ENCODE peak calls at places on chromosomes 12 and 14, in ten cellular contexts. One of them, this sample, is unnamed. For H3K27me3, the result is how much of the 10 kb centered on the place peaks cover.

GRCh38 chr12:9872116-9872515 is 3.0 kb upstream of the CLEC2B start:
- DNase-seq in CD4-positive, alpha-beta T cell: no peak
- DNase-seq in BE2C: no peak
- DNase-seq in neural progenitor cell: no peak
- DNase-seq in body of pancreas: no peak
- DNase-seq in aorta: no peak
- DNase-seq in MG63: no peak
- DNase-seq in endodermal cell: no peak
- DNase-seq in CD8-positive, alpha-beta T cell: no peak
- DNase-seq in H7: no peak
- DNase-seq in this sample: no peak

GRCh38 chr14:34251662-34252061 is 210.4 kb downstream of the SPTSSA start:
- DNase-seq in CD4-positive, alpha-beta T cell: no peak
- DNase-seq in BE2C: no peak
- DNase-seq in neural progenitor cell: no peak
- DNase-seq in body of pancreas: no peak
- DNase-seq in aorta: no peak
- DNase-seq in MG63: no peak
- DNase-seq in endodermal cell: no peak
- DNase-seq in CD8-positive, alpha-beta T cell: no peak
- DNase-seq in H7: no peak
- DNase-seq in this sample: no peak

GRCh38 chr12:89706551-89707348 is 1.9 kb downstream of the ATP2B1 start:
- DNase-seq in CD4-positive, alpha-beta T cell: no peak
- DNase-seq in BE2C: peak
- DNase-seq in neural progenitor cell: peak
- DNase-seq in body of pancreas: no peak
- DNase-seq in aorta: no peak
- DNase-seq in MG63: peak
- DNase-seq in endodermal cell: peak
- DNase-seq in CD8-positive, alpha-beta T cell: no peak
- DNase-seq in H7: peak
- DNase-seq in this sample: no peak

GRCh38 chr12:16950041-16950677 is 344.2 kb upstream of the LMO3 start:
- DNase-seq in CD4-positive, alpha-beta T cell: no peak
- DNase-seq in BE2C: no peak
- DNase-seq in neural progenitor cell: peak
- DNase-seq in body of pancreas: no peak
- DNase-seq in aorta: no peak
- DNase-seq in MG63: no peak
- DNase-seq in endodermal cell: peak
- DNase-seq in CD8-positive, alpha-beta T cell: no peak
- DNase-seq in H7: no peak
- DNase-seq in this sample: no peak

GRCh38 chr12:8819676-8819980 is 2.8 kb upstream of the A2ML1 start:
- DNase-seq in CD4-positive, alpha-beta T cell: no peak
- DNase-seq in BE2C: no peak
- DNase-seq in neural progenitor cell: no peak
- DNase-seq in body of pancreas: no peak
- DNase-seq in aorta: no peak
- DNase-seq in MG63: no peak
- DNase-seq in endodermal cell: no peak
- DNase-seq in CD8-positive, alpha-beta T cell: no peak
- DNase-seq in H7: peak
- DNase-seq in this sample: no peak

GRCh38 chr12:93624595-93625294 is 52.3 kb downstream of the SOCS2 start:
- DNase-seq in CD4-positive, alpha-beta T cell: no peak
- DNase-seq in BE2C: no peak
- DNase-seq in neural progenitor cell: no peak
- DNase-seq in body of pancreas: no peak
- DNase-seq in aorta: no peak
- DNase-seq in MG63: peak
- DNase-seq in endodermal cell: no peak
- DNase-seq in CD8-positive, alpha-beta T cell: no peak
- DNase-seq in H7: no peak
- DNase-seq in this sample: peak

GRCh38 chr12:115611477-115611876 is 666.0 kb downstream of the MED13L start:
- DNase-seq in CD4-positive, alpha-beta T cell: no peak
- DNase-seq in BE2C: peak
- DNase-seq in neural progenitor cell: no peak
- DNase-seq in body of pancreas: no peak
- DNase-seq in aorta: no peak
- DNase-seq in MG63: no peak
- DNase-seq in endodermal cell: no peak
- DNase-seq in CD8-positive, alpha-beta T cell: no peak
- DNase-seq in H7: no peak
- DNase-seq in this sample: no peak

GRCh38 chr12:93571854-93572711 is at the start of gene SOCS2:
- DNase-seq in CD4-positive, alpha-beta T cell: peak
- DNase-seq in BE2C: peak
- DNase-seq in neural progenitor cell: peak
- DNase-seq in body of pancreas: peak
- DNase-seq in aorta: peak
- DNase-seq in MG63: no peak
- DNase-seq in endodermal cell: peak
- DNase-seq in CD8-positive, alpha-beta T cell: peak
- DNase-seq in H7: peak
- DNase-seq in this sample: no peak

GRCh38 chr12:94109154-94109553 is 39.2 kb upstream of the PLXNC1 start:
- DNase-seq in CD4-positive, alpha-beta T cell: no peak
- DNase-seq in BE2C: peak
- DNase-seq in neural progenitor cell: no peak
- DNase-seq in body of pancreas: no peak
- DNase-seq in aorta: no peak
- DNase-seq in MG63: no peak
- DNase-seq in endodermal cell: peak
- DNase-seq in CD8-positive, alpha-beta T cell: no peak
- DNase-seq in H7: no peak
- DNase-seq in this sample: peak

GRCh38 chr14:58637391-58638230 is at the start of gene DACT1:
- DNase-seq in CD4-positive, alpha-beta T cell: peak
- DNase-seq in BE2C: peak
- DNase-seq in neural progenitor cell: peak
- DNase-seq in body of pancreas: peak
- DNase-seq in aorta: peak
- DNase-seq in MG63: peak
- DNase-seq in endodermal cell: peak
- DNase-seq in CD8-positive, alpha-beta T cell: peak
- DNase-seq in H7: peak
- DNase-seq in this sample: peak

GRCh38 chr14:65336191-65336591 is 76.3 kb upstream of the FUT8 start:
- DNase-seq in CD4-positive, alpha-beta T cell: no peak
- DNase-seq in BE2C: no peak
- DNase-seq in neural progenitor cell: no peak
- DNase-seq in body of pancreas: no peak
- DNase-seq in aorta: no peak
- DNase-seq in MG63: no peak
- DNase-seq in endodermal cell: no peak
- DNase-seq in CD8-positive, alpha-beta T cell: peak
- DNase-seq in H7: no peak
- DNase-seq in this sample: peak

GRCh38 chr12:14769462-14769836 is 33.8 kb downstream of the WBP11 start:
- DNase-seq in CD4-positive, alpha-beta T cell: no peak
- DNase-seq in BE2C: peak
- DNase-seq in neural progenitor cell: peak
- DNase-seq in body of pancreas: peak
- DNase-seq in aorta: no peak
- DNase-seq in MG63: no peak
- DNase-seq in endodermal cell: peak
- DNase-seq in CD8-positive, alpha-beta T cell: no peak
- DNase-seq in H7: peak
- DNase-seq in this sample: no peak

GRCh38 chr12:125075-125474 is 58.5 kb downstream of the IQSEC3 start:
- DNase-seq in CD4-positive, alpha-beta T cell: no peak
- DNase-seq in BE2C: no peak
- DNase-seq in neural progenitor cell: no peak
- DNase-seq in body of pancreas: no peak
- DNase-seq in aorta: no peak
- DNase-seq in MG63: no peak
- DNase-seq in endodermal cell: no peak
- DNase-seq in CD8-positive, alpha-beta T cell: no peak
- DNase-seq in H7: no peak
- DNase-seq in this sample: no peak

GRCh38 chr12:118591-118990 is 52.0 kb downstream of the IQSEC3 start:
- DNase-seq in CD4-positive, alpha-beta T cell: no peak
- DNase-seq in BE2C: no peak
- DNase-seq in neural progenitor cell: no peak
- DNase-seq in body of pancreas: no peak
- DNase-seq in aorta: peak
- DNase-seq in MG63: no peak
- DNase-seq in endodermal cell: no peak
- DNase-seq in CD8-positive, alpha-beta T cell: no peak
- DNase-seq in H7: no peak
- DNase-seq in this sample: no peak

GRCh38 chr12:117816-118345 is 51.3 kb downstream of the IQSEC3 start:
- DNase-seq in CD4-positive, alpha-beta T cell: no peak
- DNase-seq in BE2C: no peak
- DNase-seq in neural progenitor cell: no peak
- DNase-seq in body of pancreas: no peak
- DNase-seq in aorta: peak
- DNase-seq in MG63: no peak
- DNase-seq in endodermal cell: no peak
- DNase-seq in CD8-positive, alpha-beta T cell: no peak
- DNase-seq in H7: no peak
- DNase-seq in this sample: no peak

GRCh38 chr12:120951-121350 is 54.4 kb downstream of the IQSEC3 start:
- DNase-seq in CD4-positive, alpha-beta T cell: no peak
- DNase-seq in BE2C: no peak
- DNase-seq in neural progenitor cell: no peak
- DNase-seq in body of pancreas: no peak
- DNase-seq in aorta: peak
- DNase-seq in MG63: no peak
- DNase-seq in endodermal cell: no peak
- DNase-seq in CD8-positive, alpha-beta T cell: no peak
- DNase-seq in H7: no peak
- DNase-seq in this sample: no peak

GRCh38 chr12:121647-122046 is 55.1 kb downstream of the IQSEC3 start:
- DNase-seq in CD4-positive, alpha-beta T cell: no peak
- DNase-seq in BE2C: no peak
- DNase-seq in neural progenitor cell: no peak
- DNase-seq in body of pancreas: no peak
- DNase-seq in aorta: no peak
- DNase-seq in MG63: no peak
- DNase-seq in endodermal cell: no peak
- DNase-seq in CD8-positive, alpha-beta T cell: no peak
- DNase-seq in H7: no peak
- DNase-seq in this sample: no peak
- H3K27me3 ChIP-seq in CD4-positive, alpha-beta T cell: under half
- H3K27me3 ChIP-seq in BE2C: under half
- H3K27me3 ChIP-seq in neural progenitor cell: under half
- H3K27me3 ChIP-seq in body of pancreas: under half
- H3K27me3 ChIP-seq in aorta: under half
- H3K27me3 ChIP-seq in MG63: under half
- H3K27me3 ChIP-seq in endodermal cell: under half
- H3K27me3 ChIP-seq in CD8-positive, alpha-beta T cell: under half
- H3K27me3 ChIP-seq in H7: under half
- H3K27me3 ChIP-seq in this sample: under half

DNA sequence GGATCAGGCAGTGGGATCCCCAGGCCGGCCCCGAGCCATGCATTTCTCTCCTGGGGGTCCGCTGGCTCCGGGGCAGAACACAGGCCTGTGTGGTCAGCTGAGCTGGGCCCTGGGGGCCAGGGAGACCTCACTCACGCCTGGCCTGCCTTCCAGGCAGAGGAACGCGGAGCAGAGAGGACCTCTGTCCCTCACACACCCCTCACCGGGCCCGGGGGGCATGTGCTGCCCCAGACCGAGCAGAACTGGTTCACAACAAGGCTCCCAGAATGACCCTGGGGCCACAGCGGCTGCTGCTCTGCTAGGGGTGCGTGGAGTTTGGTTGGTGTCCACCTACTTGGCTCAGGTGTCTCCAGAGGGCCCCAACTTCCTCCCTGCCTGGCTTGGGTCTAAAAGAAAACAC is 33.0 kb upstream of the RFLNA start:
- DNase-seq in CD4-positive, alpha-beta T cell: no peak
- DNase-seq in BE2C: no peak
- DNase-seq in neural progenitor cell: no peak
- DNase-seq in body of pancreas: no peak
- DNase-seq in aorta: no peak
- DNase-seq in MG63: no peak
- DNase-seq in endodermal cell: no peak
- DNase-seq in CD8-positive, alpha-beta T cell: no peak
- DNase-seq in H7: no peak
- DNase-seq in this sample: no peak
- H3K27me3 ChIP-seq in CD4-positive, alpha-beta T cell: under half
- H3K27me3 ChIP-seq in BE2C: under half
- H3K27me3 ChIP-seq in neural progenitor cell: under half
- H3K27me3 ChIP-seq in body of pancreas: under half
- H3K27me3 ChIP-seq in aorta: under half
- H3K27me3 ChIP-seq in MG63: under half
- H3K27me3 ChIP-seq in endodermal cell: under half
- H3K27me3 ChIP-seq in CD8-positive, alpha-beta T cell: under half
- H3K27me3 ChIP-seq in H7: under half
- H3K27me3 ChIP-seq in this sample: under half

GRCh38 chr12:58415716-58416115 is 474.3 kb downstream of the ATP23 start:
- DNase-seq in CD4-positive, alpha-beta T cell: no peak
- DNase-seq in BE2C: no peak
- DNase-seq in neural progenitor cell: peak
- DNase-seq in body of pancreas: no peak
- DNase-seq in aorta: no peak
- DNase-seq in MG63: no peak
- DNase-seq in endodermal cell: no peak
- DNase-seq in CD8-positive, alpha-beta T cell: no peak
- DNase-seq in H7: no peak
- DNase-seq in this sample: no peak
- H3K27me3 ChIP-seq in CD4-positive, alpha-beta T cell: under half
- H3K27me3 ChIP-seq in BE2C: under half
- H3K27me3 ChIP-seq in neural progenitor cell: under half
- H3K27me3 ChIP-seq in body of pancreas: under half
- H3K27me3 ChIP-seq in aorta: under half
- H3K27me3 ChIP-seq in MG63: under half
- H3K27me3 ChIP-seq in endodermal cell: under half
- H3K27me3 ChIP-seq in CD8-positive, alpha-beta T cell: under half
- H3K27me3 ChIP-seq in H7: under half
- H3K27me3 ChIP-seq in this sample: under half

DNA sequence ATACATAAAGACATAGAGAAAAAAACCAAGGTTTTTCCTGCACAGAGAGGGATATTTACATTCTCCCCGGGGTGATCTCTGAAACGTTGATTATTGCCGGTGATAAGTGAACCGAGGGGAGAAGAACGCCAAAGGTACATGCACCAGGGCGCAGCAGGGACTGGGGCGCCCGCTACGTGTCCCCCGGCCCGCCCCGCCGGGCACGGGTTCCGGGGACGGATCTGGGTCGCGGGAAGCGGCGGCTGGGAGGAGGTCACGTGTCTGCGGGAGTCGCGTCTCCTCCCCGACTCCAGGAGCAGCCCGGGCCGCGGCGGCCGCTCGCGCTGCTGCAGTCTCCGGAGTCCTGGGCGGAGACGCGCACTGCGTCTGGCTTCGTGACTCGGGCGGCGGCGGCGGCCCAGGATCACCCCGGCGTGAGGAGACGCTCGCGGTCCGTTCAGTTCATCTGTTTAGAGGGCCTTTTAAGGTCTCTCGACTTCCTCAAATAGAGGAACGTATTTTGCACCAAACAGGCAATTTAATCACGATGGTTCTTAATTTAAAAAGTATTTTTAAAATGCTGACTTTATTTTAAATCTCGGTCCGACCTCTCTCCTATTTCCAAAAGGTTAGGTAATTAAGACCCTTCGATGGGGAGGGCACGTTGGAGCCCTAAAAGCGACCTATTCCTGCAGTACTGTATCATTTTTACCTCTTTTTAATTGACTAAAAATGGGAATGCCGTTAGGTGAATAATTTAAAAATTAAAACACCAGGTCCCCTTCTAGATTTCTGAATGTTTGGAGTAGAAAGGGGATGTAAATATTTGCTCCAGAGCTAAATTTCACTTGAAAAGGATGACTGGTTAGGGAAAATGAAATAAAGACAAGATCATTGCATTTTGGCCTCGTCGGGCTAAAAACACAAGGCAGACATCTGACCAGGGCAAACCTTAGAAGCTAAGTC is 1.8 kb upstream of the BHLHE41 start:
- DNase-seq in CD4-positive, alpha-beta T cell: no peak
- DNase-seq in BE2C: peak
- DNase-seq in neural progenitor cell: peak
- DNase-seq in body of pancreas: peak
- DNase-seq in aorta: peak
- DNase-seq in MG63: peak
- DNase-seq in endodermal cell: peak
- DNase-seq in CD8-positive, alpha-beta T cell: no peak
- DNase-seq in H7: peak
- DNase-seq in this sample: no peak
- H3K27me3 ChIP-seq in CD4-positive, alpha-beta T cell: half or more
- H3K27me3 ChIP-seq in BE2C: half or more
- H3K27me3 ChIP-seq in neural progenitor cell: half or more
- H3K27me3 ChIP-seq in body of pancreas: under half
- H3K27me3 ChIP-seq in aorta: under half
- H3K27me3 ChIP-seq in MG63: half or more
- H3K27me3 ChIP-seq in endodermal cell: half or more
- H3K27me3 ChIP-seq in CD8-positive, alpha-beta T cell: half or more
- H3K27me3 ChIP-seq in H7: half or more
- H3K27me3 ChIP-seq in this sample: under half

This sample was measured in AG04450.